ENCODE peak calls at places on chromosomes 7 and 10, in ten cellular contexts. P is osteocyte, L is sigmoid colon, Z is ovary, H is GM10248, U is body of pancreas, A is heart right ventricle, M is right lobe of liver, J is endothelial cell, Q is testis. V is an unnamed sample.

GRCh38 chr10:8255301-8255700 is 200.8 kb downstream of the GATA3 start:
- DNase-seq in J (no peak), M (no peak), P (no peak), A (no peak), Z (no peak), H (no peak), U (no peak), L (no peak), Q (no peak), V (no peak)

GRCh38 chr7:100208911-100209408 is 10.8 kb upstream of the PVRIG start:
- DNase-seq in A (no peak), P (no peak), Q (no peak), L (no peak), M (no peak), U (no peak), Z (no peak), H (peak), J (no peak), V (no peak)

GRCh38 chr7:26584964-26585650 is 279.3 kb downstream of the SKAP2 start:
- DNase-seq in A (no peak), Q (no peak), U (no peak), J (no peak), P (no peak), Z (no peak), H (no peak), M (no peak), L (no peak), V (no peak)

GRCh38 chr7:70698219-70698832 is 433.6 kb upstream of the GALNT17 start:
- DNase-seq in U (peak), Z (peak), L (no peak), Q (peak), H (peak), A (peak), M (no peak), P (no peak), J (peak), V (no peak)

GRCh38 chr10:68043030-68043429 is 32.1 kb downstream of the HERC4 start:
- DNase-seq in J (no peak), Z (no peak), P (no peak), H (peak), A (no peak), U (no peak), Q (no peak), M (no peak), L (no peak), V (no peak)

GRCh38 chr7:121329460-121330052 is 756 bp downstream of the WNT16 start:
- DNase-seq in M (no peak), Z (no peak), Q (no peak), L (no peak), H (peak), U (peak), J (peak), P (no peak), A (no peak), V (no peak)

GRCh38 chr7:135512135-135512887 is 2.4 kb upstream of the CNOT4 start:
- DNase-seq in Z (no peak), P (no peak), L (no peak), H (peak), J (peak), M (no peak), Q (peak), A (peak), U (no peak), V (no peak)

GRCh38 chr10:63713191-63714144 is 192.3 kb downstream of the REEP3 start:
- DNase-seq in J (peak), H (no peak), M (peak), Q (peak), Z (peak), L (peak), A (peak), P (peak), U (peak), V (no peak)

GRCh38 chr10:75276029-75276872 is 40.5 kb upstream of the COMTD1 start:
- DNase-seq in J (no peak), L (peak), A (no peak), U (peak), Q (no peak), H (no peak), P (no peak), Z (no peak), M (no peak), V (no peak)

GRCh38 chr10:108450280-108450679 is 1285.8 kb upstream of the SORCS1 start:
- DNase-seq in H (no peak), J (no peak), Q (no peak), M (no peak), Z (no peak), P (no peak), U (no peak), L (no peak), A (no peak), V (no peak)

GRCh38 chr7:91683823-91684222 is 196.7 kb downstream of the MTERF1 start:
- DNase-seq in U (no peak), L (no peak), Q (no peak), J (no peak), Z (no peak), A (peak), H (no peak), M (no peak), P (no peak), V (no peak)

GRCh38 chr7:40099837-40100236 is 34.6 kb downstream of the MPLKIP start:
- DNase-seq in P (no peak), H (no peak), Z (peak), M (no peak), Q (no peak), U (no peak), A (no peak), L (no peak), J (no peak), V (no peak)

GRCh38 chr10:116465541-116465940 is 37.9 kb downstream of the PNLIPRP3 start:
- DNase-seq in J (no peak), M (no peak), L (no peak), A (no peak), Z (no peak), Q (no peak), U (no peak), H (no peak), P (no peak), V (no peak)

GRCh38 chr7:142248166-142249160 is 9.4 kb downstream of the PRSS58 start:
- DNase-seq in Q (no peak), U (no peak), H (no peak), Z (no peak), L (no peak), M (no peak), P (no peak), A (no peak), J (no peak), V (no peak)

GRCh38 chr10:116826803-116827202 is 22.5 kb upstream of the ENO4 start:
- DNase-seq in J (no peak), Q (no peak), U (no peak), H (no peak), A (no peak), P (peak), M (no peak), Z (no peak), L (no peak), V (no peak)

GRCh38 chr7:12127490-12127889 is 83.6 kb upstream of the TMEM106B start:
- DNase-seq in P (no peak), Z (no peak), Q (no peak), L (no peak), H (no peak), J (no peak), U (no peak), M (no peak), A (no peak), V (no peak)

GRCh38 chr10:120559800-120560199 is 102.8 kb downstream of the PLPP4 start:
- DNase-seq in A (no peak), L (no peak), Q (no peak), Z (no peak), M (no peak), H (no peak), U (no peak), J (no peak), P (peak), V (no peak)

DNA sequence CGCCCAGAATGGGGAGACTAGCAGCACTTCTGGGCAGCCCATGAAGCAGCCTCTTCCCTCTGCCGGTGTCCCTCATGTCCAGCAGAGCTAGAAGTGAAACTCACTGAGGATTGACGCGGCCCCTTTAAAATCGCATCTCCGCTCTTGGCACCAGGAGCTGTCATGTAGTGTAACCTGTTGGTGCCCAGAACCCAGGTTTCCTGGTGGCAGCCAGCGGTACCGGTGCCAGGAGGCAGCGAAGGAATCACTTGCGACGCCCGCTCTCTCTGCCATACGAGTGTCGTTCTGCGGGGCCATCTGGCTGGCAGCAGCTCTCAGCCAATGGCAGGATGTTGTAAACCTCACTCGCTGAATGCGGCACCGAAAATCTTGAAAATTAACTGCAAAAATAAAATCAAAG is 82.7 kb downstream of the CUX1 start:
- DNase-seq in U (no peak), M (no peak), A (peak), L (peak), J (no peak), Q (no peak), P (no peak), Z (no peak), H (no peak), V (no peak)
- TF ChIP-seq CTCF in U (no peak), M (no peak), A (no peak), L (no peak), J (no peak), Q (no peak), P (no peak), Z (no peak), H (no peak), V (no peak)

DNA sequence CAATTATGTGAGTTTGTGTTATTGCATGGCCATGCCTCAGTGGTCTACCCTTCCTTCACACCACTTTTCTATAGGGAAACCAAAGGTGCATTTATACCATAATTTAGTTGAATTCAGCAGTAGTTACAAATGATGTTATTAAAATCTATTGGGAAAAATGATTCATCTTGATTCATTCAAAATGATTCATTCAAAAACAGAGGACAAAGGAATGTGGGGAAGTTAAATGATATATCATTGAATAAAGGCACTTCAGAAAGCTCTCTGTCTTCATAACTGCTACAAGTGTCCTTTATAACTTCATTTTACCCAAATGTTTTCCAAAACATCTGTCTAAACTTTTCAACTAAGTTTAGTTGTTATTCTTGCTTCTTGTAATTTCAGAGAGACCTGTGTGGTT is 722.9 kb downstream of the GRM8 start:
- DNase-seq in Q (no peak), U (no peak), Z (no peak), M (no peak), P (no peak), A (no peak), J (no peak), H (no peak), L (no peak), V (no peak)
- TF ChIP-seq CTCF in Q (no peak), U (no peak), Z (no peak), M (no peak), P (no peak), A (no peak), J (no peak), H (no peak), L (no peak), V (no peak)

DNA sequence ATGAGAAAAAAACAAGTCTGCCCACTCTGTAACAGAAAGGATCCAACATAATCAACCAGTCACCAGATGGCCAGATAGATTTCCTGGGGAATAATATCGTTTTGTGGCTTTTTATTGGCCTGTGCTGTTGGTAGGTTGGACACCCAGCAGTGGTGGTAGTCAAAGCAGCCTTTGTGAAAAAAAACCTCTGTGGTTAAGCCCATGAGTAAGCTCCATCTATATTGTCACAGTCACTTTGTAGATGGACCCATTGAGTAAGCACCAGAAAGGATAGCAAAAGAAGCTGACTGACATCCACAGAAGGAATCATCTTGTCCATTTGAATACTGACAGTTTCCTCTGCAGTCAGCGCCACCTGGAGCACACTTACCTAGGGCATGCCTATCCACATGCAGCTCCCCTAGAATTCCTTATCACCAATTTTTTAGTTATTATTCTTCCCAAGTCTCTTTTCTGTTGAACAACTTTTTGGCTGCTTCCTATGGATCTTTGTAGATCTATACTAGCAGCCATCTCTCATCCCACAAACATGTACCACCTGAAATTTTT is 96.9 kb downstream of the IQUB start:
- DNase-seq in Q (no peak), U (no peak), M (no peak), L (no peak), H (no peak), Z (no peak), P (no peak), A (no peak), J (no peak), V (no peak)
- TF ChIP-seq CTCF in Q (no peak), U (no peak), M (no peak), L (no peak), H (no peak), Z (no peak), P (no peak), A (no peak), J (no peak), V (no peak)

DNA sequence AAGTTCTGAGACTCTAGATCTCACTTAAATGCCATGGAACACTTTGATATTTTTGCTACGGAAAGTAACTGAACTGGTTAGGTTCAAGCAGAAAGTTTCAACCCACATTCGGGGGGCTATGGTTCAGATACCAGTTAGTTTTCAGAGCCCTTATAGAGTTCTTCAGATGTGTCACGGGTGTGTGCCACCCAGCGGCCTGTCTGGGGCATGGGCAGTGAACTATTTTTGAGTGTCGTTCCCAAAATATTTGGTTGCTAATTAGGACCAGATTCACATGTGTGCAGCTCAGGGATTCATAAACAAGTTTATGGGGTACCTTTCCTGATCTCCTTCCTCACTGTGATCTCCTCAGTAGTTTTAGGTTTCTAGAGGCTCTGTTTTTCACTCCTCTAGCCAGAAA is 271.9 kb downstream of the C7orf25 start:
- DNase-seq in J (no peak), Z (no peak), P (no peak), L (no peak), A (no peak), H (no peak), M (no peak), Q (no peak), U (no peak), V (no peak)
- TF ChIP-seq CTCF in J (no peak), Z (no peak), P (peak), L (no peak), A (peak), H (no peak), M (no peak), Q (no peak), U (no peak), V (no peak)

GRCh38 chr7:116863168-116863670 is 832 bp downstream of the CAPZA2 start:
- DNase-seq in Z (peak), U (peak), L (no peak), Q (peak), A (no peak), P (no peak), H (peak), M (peak), J (peak), V (no peak)
- TF ChIP-seq CTCF in Z (no peak), U (peak), L (no peak), Q (no peak), A (no peak), P (no peak), H (no peak), M (no peak), J (no peak), V (no peak)

DNA sequence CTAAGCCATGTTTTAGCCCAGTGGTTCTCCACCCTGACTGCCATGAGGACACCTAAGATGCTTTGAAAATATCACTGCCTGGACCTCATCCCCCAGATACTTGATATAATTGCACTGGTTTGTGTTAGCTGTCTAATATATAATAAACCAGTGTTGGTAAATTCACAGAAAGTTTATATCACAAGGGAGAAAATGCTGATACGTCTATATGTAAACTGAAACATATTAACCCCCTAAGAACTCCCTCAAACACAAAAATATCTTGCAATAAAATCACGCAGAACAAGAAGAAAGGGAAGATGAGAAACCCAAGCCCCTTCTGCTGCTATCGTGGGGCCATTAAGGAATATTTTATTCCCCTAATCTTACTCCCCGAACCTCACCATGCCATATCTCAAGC is 8.2 kb downstream of the IMMP2L start:
- DNase-seq in A (no peak), H (no peak), Z (no peak), M (no peak), J (no peak), U (no peak), Q (no peak), L (no peak), P (no peak), V (no peak)
- TF ChIP-seq CTCF in A (no peak), H (no peak), Z (no peak), M (no peak), J (no peak), U (no peak), Q (no peak), L (no peak), P (no peak), V (no peak)

GRCh38 chr7:153430931-153431330 is 621.3 kb upstream of the DPP6 start:
- DNase-seq in A (no peak), U (no peak), H (no peak), J (no peak), P (no peak), L (no peak), Q (no peak), Z (no peak), M (no peak), V (no peak)

GRCh38 chr7:153433223-153433622 is 619.0 kb upstream of the DPP6 start:
- DNase-seq in Z (no peak), U (no peak), H (no peak), A (no peak), Q (peak), P (no peak), M (no peak), J (no peak), L (no peak), V (no peak)

GRCh38 chr7:153432056-153432455 is 620.1 kb upstream of the DPP6 start:
- DNase-seq in M (no peak), A (no peak), L (no peak), H (no peak), U (no peak), Q (no peak), P (no peak), J (no peak), Z (no peak), V (no peak)
- TF ChIP-seq CTCF in M (no peak), A (no peak), L (no peak), H (no peak), U (no peak), Q (no peak), P (no peak), J (no peak), Z (no peak), V (no peak)

V was measured in coronary artery.